ENCODE peak calls at places on chromosome 21, in four cellular contexts. One of them, this sample, is unnamed.

GRCh38 chr21:43658769-43659135 is 536 bp downstream of the HSF2BP start:
- DNase-seq in LHCN-M2: no peak
- DNase-seq in GM13976: no peak
- DNase-seq in nephron progenitor cell: no peak
- DNase-seq in this sample: no peak

GRCh38 chr21:23478381-23478780 is 2128.9 kb downstream of the MRPL39 start:
- DNase-seq in LHCN-M2: no peak
- DNase-seq in nephron progenitor cell: no peak
- DNase-seq in GM13976: no peak
- DNase-seq in this sample: no peak

GRCh38 chr21:43301424-43302355 is 125.2 kb downstream of the SIK1 start:
- DNase-seq in LHCN-M2: no peak
- DNase-seq in nephron progenitor cell: no peak
- DNase-seq in GM13976: no peak
- DNase-seq in this sample: no peak

GRCh38 chr21:44377922-44378645 is 24.7 kb downstream of the TRPM2 start:
- DNase-seq in nephron progenitor cell: no peak
- DNase-seq in LHCN-M2: no peak
- DNase-seq in GM13976: no peak
- DNase-seq in this sample: no peak

GRCh38 chr21:44801468-44802395 is at the start of gene UBE2G2:
- DNase-seq in LHCN-M2: peak; percentile 74
- DNase-seq in nephron progenitor cell: peak; percentile 90
- DNase-seq in GM13976: peak; percentile 98
- DNase-seq in this sample: peak; percentile 88

GRCh38 chr21:33127154-33127893 is 57.4 kb downstream of the OLIG1 start:
- DNase-seq in LHCN-M2: peak; percentile 66
- DNase-seq in nephron progenitor cell: peak; percentile 83
- DNase-seq in GM13976: peak; percentile 75
- DNase-seq in this sample: peak; percentile 96

GRCh38 chr21:44391345-44392091 is 38.1 kb downstream of the TRPM2 start:
- DNase-seq in GM13976: peak; percentile 13
- DNase-seq in nephron progenitor cell: no peak
- DNase-seq in LHCN-M2: no peak
- DNase-seq in this sample: no peak

GRCh38 chr21:15414057-15414456 is 315.7 kb upstream of the USP25 start:
- DNase-seq in nephron progenitor cell: no peak
- DNase-seq in GM13976: no peak
- DNase-seq in LHCN-M2: no peak
- DNase-seq in this sample: no peak

GRCh38 chr21:14734191-14734590 is 188.1 kb upstream of the SAMSN1 start:
- DNase-seq in nephron progenitor cell: no peak
- DNase-seq in GM13976: no peak
- DNase-seq in LHCN-M2: no peak
- DNase-seq in this sample: no peak

GRCh38 chr21:40841524-40842196 is 5.3 kb downstream of the DSCAM start:
- DNase-seq in LHCN-M2: no peak
- DNase-seq in GM13976: no peak
- DNase-seq in nephron progenitor cell: peak; percentile 77
- DNase-seq in this sample: peak; percentile 4

GRCh38 chr21:37249112-37249904 is 17.8 kb downstream of the VPS26C start:
- DNase-seq in LHCN-M2: no peak
- DNase-seq in GM13976: no peak
- DNase-seq in nephron progenitor cell: no peak
- DNase-seq in this sample: no peak

GRCh38 chr21:17537299-17537698 is 24.5 kb downstream of the CXADR start:
- DNase-seq in GM13976: no peak
- DNase-seq in nephron progenitor cell: no peak
- DNase-seq in LHCN-M2: no peak
- DNase-seq in this sample: no peak

GRCh38 chr21:45984584-45985095 is 3.1 kb downstream of the COL6A1 start:
- DNase-seq in LHCN-M2: no peak
- DNase-seq in GM13976: no peak
- DNase-seq in nephron progenitor cell: no peak
- DNase-seq in this sample: no peak

This sample was measured in SJCRH30.